ENCODE peak calls at places on chromosomes 1 and 21, in eight cellular contexts. One of them, this sample, is unnamed.
A peak's percentile ranks its signal among the peaks of the same experiment; 100 is the strongest.

GRCh38 chr1:241250465-241250864 is 106.5 kb downstream of the RGS7 start:
- DNase-seq in COR-L47: peak; percentile 54
- DNase-seq in amniotic stem cell: no peak
- DNase-seq in activated effector memory CD4-positive, alpha-beta T cell treated with Interleukin-2 at 50 U/mL for 16 hours: no peak
- DNase-seq in PC-9: no peak
- DNase-seq in WTC11: no peak
- DNase-seq in NCI-H2029: peak; percentile 92
- DNase-seq in activated T-cell treated with anti-CD3 and anti-CD28 coated beads, Interleukin-2, amount 50 U/mL, for 4 hours: no peak
- DNase-seq in this sample: no peak

GRCh38 chr21:29237110-29238051 is 61.3 kb upstream of the BACH1 start:
- DNase-seq in PC-9: no peak
- DNase-seq in activated effector memory CD4-positive, alpha-beta T cell treated with Interleukin-2 at 50 U/mL for 16 hours: no peak
- DNase-seq in amniotic stem cell: peak; percentile 22
- DNase-seq in activated T-cell treated with anti-CD3 and anti-CD28 coated beads, Interleukin-2, amount 50 U/mL, for 4 hours: no peak
- DNase-seq in NCI-H2029: no peak
- DNase-seq in COR-L47: no peak
- DNase-seq in WTC11: no peak
- DNase-seq in this sample: no peak

GRCh38 chr1:34378968-34379729 is 202.4 kb downstream of the C1orf94 start:
- DNase-seq in PC-9: no peak
- DNase-seq in COR-L47: peak; percentile 9
- DNase-seq in NCI-H2029: no peak
- DNase-seq in WTC11: no peak
- DNase-seq in activated T-cell treated with anti-CD3 and anti-CD28 coated beads, Interleukin-2, amount 50 U/mL, for 4 hours: no peak
- DNase-seq in activated effector memory CD4-positive, alpha-beta T cell treated with Interleukin-2 at 50 U/mL for 16 hours: no peak
- DNase-seq in amniotic stem cell: no peak
- DNase-seq in this sample: no peak

GRCh38 chr1:37831809-37832208 is 23.8 kb upstream of the YRDC start:
- DNase-seq in activated effector memory CD4-positive, alpha-beta T cell treated with Interleukin-2 at 50 U/mL for 16 hours: no peak
- DNase-seq in WTC11: no peak
- DNase-seq in NCI-H2029: no peak
- DNase-seq in amniotic stem cell: no peak
- DNase-seq in COR-L47: no peak
- DNase-seq in PC-9: no peak
- DNase-seq in activated T-cell treated with anti-CD3 and anti-CD28 coated beads, Interleukin-2, amount 50 U/mL, for 4 hours: no peak
- DNase-seq in this sample: no peak

GRCh38 chr1:30675761-30676160 is 47.6 kb downstream of the MATN1 start:
- DNase-seq in amniotic stem cell: no peak
- DNase-seq in COR-L47: no peak
- DNase-seq in activated T-cell treated with anti-CD3 and anti-CD28 coated beads, Interleukin-2, amount 50 U/mL, for 4 hours: no peak
- DNase-seq in activated effector memory CD4-positive, alpha-beta T cell treated with Interleukin-2 at 50 U/mL for 16 hours: no peak
- DNase-seq in NCI-H2029: no peak
- DNase-seq in WTC11: no peak
- DNase-seq in PC-9: no peak
- DNase-seq in this sample: no peak

GRCh38 chr21:42593007-42593814 is 60.2 kb upstream of the PDE9A start:
- DNase-seq in NCI-H2029: peak; percentile 65
- DNase-seq in COR-L47: peak; percentile 79
- DNase-seq in WTC11: peak; percentile 84
- DNase-seq in PC-9: no peak
- DNase-seq in activated effector memory CD4-positive, alpha-beta T cell treated with Interleukin-2 at 50 U/mL for 16 hours: peak; percentile 49
- DNase-seq in activated T-cell treated with anti-CD3 and anti-CD28 coated beads, Interleukin-2, amount 50 U/mL, for 4 hours: peak; percentile 66
- DNase-seq in amniotic stem cell: peak; percentile 45
- DNase-seq in this sample: peak; percentile 32

GRCh38 chr1:5297199-5297877 is 642.9 kb downstream of the AJAP1 start:
- DNase-seq in PC-9: no peak
- DNase-seq in activated T-cell treated with anti-CD3 and anti-CD28 coated beads, Interleukin-2, amount 50 U/mL, for 4 hours: no peak
- DNase-seq in COR-L47: no peak
- DNase-seq in activated effector memory CD4-positive, alpha-beta T cell treated with Interleukin-2 at 50 U/mL for 16 hours: no peak
- DNase-seq in amniotic stem cell: no peak
- DNase-seq in NCI-H2029: peak; percentile 92
- DNase-seq in WTC11: no peak
- DNase-seq in this sample: peak; percentile 67

GRCh38 chr1:12047120-12047876 is 15.8 kb upstream of the TNFRSF8 start:
- DNase-seq in NCI-H2029: no peak
- DNase-seq in COR-L47: no peak
- DNase-seq in activated T-cell treated with anti-CD3 and anti-CD28 coated beads, Interleukin-2, amount 50 U/mL, for 4 hours: peak; percentile 43
- DNase-seq in PC-9: no peak
- DNase-seq in amniotic stem cell: no peak
- DNase-seq in WTC11: no peak
- DNase-seq in activated effector memory CD4-positive, alpha-beta T cell treated with Interleukin-2 at 50 U/mL for 16 hours: no peak
- DNase-seq in this sample: no peak

GRCh38 chr1:163046071-163046470 is 23.1 kb upstream of the RGS4 start:
- DNase-seq in WTC11: no peak
- DNase-seq in COR-L47: no peak
- DNase-seq in activated T-cell treated with anti-CD3 and anti-CD28 coated beads, Interleukin-2, amount 50 U/mL, for 4 hours: no peak
- DNase-seq in NCI-H2029: no peak
- DNase-seq in amniotic stem cell: no peak
- DNase-seq in PC-9: no peak
- DNase-seq in activated effector memory CD4-positive, alpha-beta T cell treated with Interleukin-2 at 50 U/mL for 16 hours: no peak
- DNase-seq in this sample: no peak